ENCODE peak calls at places on chromosomes 7 and 10, in five cellular contexts. T, B, E, H and Y are unnamed samples.

GRCh38 chr7:70621954-70622596 is 509.9 kb upstream of the GALNT17 start:
- DNase-seq in E (no peak), T (no peak), H (no peak), B (no peak), Y (peak)

GRCh38 chr7:77684030-77684429 is 12.2 kb upstream of the RSBN1L start:
- DNase-seq in B (peak), E (no peak), T (peak), H (peak), Y (peak)

GRCh38 chr10:70034252-70034651 is 18.4 kb upstream of the MACROH2A2 start:
- DNase-seq in B (peak), H (no peak), E (no peak), T (no peak), Y (no peak)

GRCh38 chr10:95388539-95388938 is 97.7 kb upstream of the PDLIM1 start:
- DNase-seq in H (no peak), E (no peak), B (no peak), T (peak), Y (no peak)

GRCh38 chr10:70926215-70927000 is 38.0 kb upstream of the PCBD1 start:
- DNase-seq in T (no peak), B (no peak), H (no peak), E (no peak), Y (no peak)

GRCh38 chr10:21526184-21526951 is 886 bp upstream of the SKIDA1 start:
- DNase-seq in B (peak), E (peak), T (peak), H (no peak), Y (no peak)

GRCh38 chr7:28102778-28103177 is 77.8 kb downstream of the JAZF1 start:
- DNase-seq in B (peak), E (no peak), T (no peak), H (no peak), Y (no peak)

GRCh38 chr7:11376549-11376948 is 402.9 kb downstream of the PHF14 start:
- DNase-seq in E (no peak), H (no peak), T (no peak), B (no peak), Y (no peak)

GRCh38 chr10:25191162-25191895 is 16.5 kb downstream of the GPR158 start:
- DNase-seq in H (no peak), B (no peak), E (no peak), T (no peak), Y (no peak)

GRCh38 chr7:111045469-111045868 is 45.5 kb upstream of the LRRN3 start:
- DNase-seq in E (no peak), H (no peak), B (peak), T (no peak), Y (no peak)

GRCh38 chr10:103215601-103216000 is 22.5 kb upstream of the NT5C2 start:
- DNase-seq in B (no peak), H (no peak), T (no peak), E (no peak), Y (no peak)

GRCh38 chr10:37975407-37975991 is 948 bp downstream of the ZNF25 start:
- DNase-seq in B (peak), E (no peak), H (peak), T (no peak), Y (no peak)

GRCh38 chr10:114879541-114880158 is 58.1 kb downstream of the FHIP2A start:
- DNase-seq in B (peak), H (peak), T (no peak), E (no peak), Y (peak)

GRCh38 chr10:44045020-44045419 is 339.9 kb downstream of the CXCL12 start:
- DNase-seq in T (no peak), E (no peak), H (no peak), B (peak), Y (no peak)

GRCh38 chr7:148963583-148964509 is 64.5 kb downstream of the PDIA4 start:
- DNase-seq in T (peak), B (peak), E (no peak), H (no peak), Y (peak)

GRCh38 chr7:128435311-128435654 is 20.4 kb upstream of the HILPDA start:
- DNase-seq in H (no peak), T (no peak), E (no peak), B (no peak), Y (no peak)

GRCh38 chr10:117320050-117320665 is 55.1 kb downstream of the PDZD8 start:
- DNase-seq in B (peak), T (no peak), H (peak), E (no peak), Y (no peak)

GRCh38 chr10:119776536-119776935 is 50.7 kb downstream of the INPP5F start:
- DNase-seq in H (no peak), E (no peak), T (no peak), B (peak), Y (no peak)

GRCh38 chr10:14549496-14549895 is 218.8 kb upstream of the FRMD4A start:
- DNase-seq in T (no peak), H (no peak), B (no peak), E (no peak), Y (no peak)

DNA sequence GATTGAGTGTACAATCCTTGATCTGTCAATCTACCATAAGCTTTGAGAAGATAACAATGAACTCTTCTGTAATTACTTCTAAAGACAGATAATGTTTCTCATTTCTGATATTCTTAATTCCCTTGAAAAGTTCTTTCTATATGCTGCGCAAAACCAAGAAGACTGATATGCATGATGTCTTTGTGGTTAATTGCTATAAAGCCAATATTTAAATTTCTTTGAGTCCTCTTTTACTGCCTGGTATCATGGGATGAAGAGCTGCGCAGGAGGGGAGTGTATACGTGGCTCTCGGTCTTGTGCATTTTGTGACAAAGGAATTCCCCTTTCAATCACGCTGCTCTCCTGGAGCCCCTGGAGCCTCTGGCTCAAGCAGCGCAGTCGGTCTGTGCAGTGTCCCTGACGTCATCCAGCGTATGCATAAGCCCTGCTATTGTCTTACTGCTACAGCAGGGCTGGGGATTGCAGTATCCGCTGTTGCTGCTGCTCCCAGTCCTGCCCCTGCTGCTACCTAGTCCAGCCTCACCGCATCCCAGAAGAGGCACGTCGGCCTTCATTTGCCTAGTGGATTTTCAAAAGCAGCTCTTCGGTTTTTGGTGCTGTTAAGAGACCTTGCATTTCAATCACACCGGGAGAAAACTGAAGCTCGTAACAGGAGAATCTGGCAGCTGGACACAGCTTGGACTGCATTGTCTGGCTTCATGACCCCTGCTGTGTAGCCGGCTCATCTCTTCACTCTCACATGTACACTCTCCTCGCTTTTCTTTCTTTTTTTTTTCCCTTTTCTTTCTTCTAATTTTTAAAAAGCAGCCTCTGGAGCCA is 66.7 kb downstream of the ST7 start:
- DNase-seq in H (peak), T (peak), E (no peak), B (peak), Y (peak)
- H3K4me3 ChIP-seq in H (no peak), T (no peak), E (no peak), B (peak), Y (no peak)

GRCh38 chr10:89332092-89332633 is 4.4 kb downstream of the IFIT3 start:
- DNase-seq in T (peak), E (peak), B (peak), H (no peak), Y (no peak)
- H3K4me3 ChIP-seq in T (peak), E (peak), B (peak), H (no peak), Y (no peak)

DNA sequence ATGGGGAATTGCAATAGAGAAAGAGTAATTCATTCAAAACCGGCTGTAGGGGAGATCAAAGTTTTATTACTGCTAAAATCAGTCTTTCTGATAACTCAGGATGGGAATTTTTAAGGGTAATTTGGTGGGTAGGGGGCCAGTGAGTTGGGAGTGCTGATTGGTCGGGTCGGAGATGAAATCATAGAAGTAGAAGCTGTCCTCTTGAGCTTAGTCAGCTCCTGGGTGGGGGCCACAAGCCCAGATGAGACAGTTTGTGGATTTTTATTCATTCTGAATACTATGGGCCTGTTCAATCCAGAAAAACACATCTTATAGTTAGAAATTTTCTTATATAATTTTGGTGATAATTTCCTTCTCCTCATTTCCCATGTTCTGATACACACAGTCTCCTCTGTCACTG is 25.4 kb downstream of the CALD1 start:
- DNase-seq in T (no peak), H (no peak), B (no peak), E (no peak), Y (no peak)
- H3K4me3 ChIP-seq in T (no peak), H (no peak), B (no peak), E (no peak), Y (no peak)

GRCh38 chr7:75966209-75966961 is 28.0 kb downstream of the TMEM120A start:
- DNase-seq in T (peak), H (no peak), B (peak), E (no peak), Y (no peak)
- H3K4me3 ChIP-seq in T (no peak), H (no peak), B (no peak), E (no peak), Y (no peak)